ENCODE peak calls at places on chromosomes 7 and 10, in six cellular contexts. W, D, A, O, I and K are unnamed samples.

GRCh38 chr10:72007246-72007892 is 43.2 kb downstream of the CHST3 start:
- DNase-seq in W (no peak), D (no peak), A (no peak), O (peak; percentile 46), I (no peak), K (no peak)

GRCh38 chr10:10910634-10911033 is 107.0 kb upstream of the CELF2 start:
- DNase-seq in W (no peak), D (no peak), A (no peak), O (no peak), I (no peak), K (no peak)

GRCh38 chr10:31146496-31147219 is 115.0 kb upstream of the ZNF438 start:
- DNase-seq in W (no peak), D (no peak), A (peak; percentile 80), O (peak; percentile 88), I (no peak), K (peak; percentile 53)

GRCh38 chr7:38671901-38672559 is 40.9 kb upstream of the AMPH start:
- DNase-seq in W (no peak), D (no peak), A (no peak), O (no peak), I (no peak), K (no peak)

GRCh38 chr7:150982348-150982747 is 4.2 kb upstream of the KCNH2 start:
- DNase-seq in W (no peak), D (no peak), A (no peak), O (no peak), I (no peak), K (no peak)

GRCh38 chr10:131240691-131241090 is 70.8 kb downstream of the TCERG1L start:
- DNase-seq in W (no peak), D (no peak), A (no peak), O (no peak), I (no peak), K (no peak)

GRCh38 chr10:112913661-112914287 is 36.3 kb upstream of the TCF7L2 start:
- DNase-seq in W (no peak), D (no peak), A (no peak), O (no peak), I (no peak), K (no peak)

GRCh38 chr10:70685461-70685911 is 13.2 kb downstream of the ADAMTS14 start:
- DNase-seq in W (no peak), D (no peak), A (no peak), O (no peak), I (no peak), K (no peak)

GRCh38 chr7:22361320-22361719 is 4.4 kb upstream of the RAPGEF5 start:
- DNase-seq in W (no peak), D (no peak), A (no peak), O (no peak), I (no peak), K (no peak)

GRCh38 chr7:39510738-39511372 is 55.3 kb upstream of the YAE1 start:
- DNase-seq in W (no peak), D (no peak), A (no peak), O (no peak), I (no peak), K (no peak)

GRCh38 chr10:72875250-72876055 is 18.1 kb upstream of the OIT3 start:
- DNase-seq in W (no peak), D (peak; percentile 24), A (no peak), O (peak; percentile 52), I (peak; percentile 43), K (peak; percentile 66)

GRCh38 chr7:134845461-134845860 is 66.0 kb downstream of the CALD1 start:
- DNase-seq in W (no peak), D (no peak), A (no peak), O (no peak), I (no peak), K (no peak)

GRCh38 chr10:104314591-104315485 is 23.4 kb downstream of the ITPRIP start:
- DNase-seq in W (no peak), D (no peak), A (no peak), O (no peak), I (no peak), K (no peak)

GRCh38 chr10:5528989-5529701 is 4.4 kb downstream of the CALML3 start:
- DNase-seq in W (no peak), D (no peak), A (no peak), O (no peak), I (no peak), K (no peak)

DNA sequence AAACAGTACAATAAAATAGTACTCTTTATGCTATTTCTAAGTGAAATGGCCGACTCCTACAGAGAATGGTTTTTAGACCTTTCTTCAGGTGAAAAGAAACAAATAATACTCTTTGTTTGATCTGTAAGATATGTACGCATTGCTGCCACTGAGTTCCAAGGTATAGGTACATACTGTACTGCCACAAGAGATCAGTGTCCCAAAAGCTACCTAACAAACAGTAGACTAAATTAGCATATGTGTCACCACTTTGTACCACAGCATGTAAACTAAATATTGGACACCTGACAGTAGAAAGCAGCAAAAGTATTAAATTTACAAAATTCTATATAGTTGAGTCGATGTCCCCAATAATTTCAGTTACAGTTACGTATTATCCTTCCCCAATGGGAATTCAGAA is 14.4 kb downstream of the MTPN start:
- DNase-seq in W (no peak), D (no peak), A (no peak), O (no peak), I (no peak), K (no peak)
- H3K4me1 ChIP-seq in W (peaks cover 5% of the 10 kb centered on the region), D (peaks cover 3% of the 10 kb centered on the region), A (peaks cover 7% of the 10 kb centered on the region), O (peaks cover 67% of the 10 kb centered on the region), I (peaks cover 23% of the 10 kb centered on the region), K (no peaks in the 10 kb centered on the region)

GRCh38 chr7:106871793-106872571 is 6.9 kb downstream of the PIK3CG start:
- DNase-seq in W (no peak), D (no peak), A (no peak), O (no peak), I (no peak), K (peak; percentile 7)
- H3K4me1 ChIP-seq in W (peaks cover 21% of the 10 kb centered on the region), D (no peaks in the 10 kb centered on the region), A (no peaks in the 10 kb centered on the region), O (peaks cover 5% of the 10 kb centered on the region), I (peaks cover 22% of the 10 kb centered on the region), K (peaks cover 9% of the 10 kb centered on the region)

GRCh38 chr10:28552775-28553174 is 19.9 kb downstream of the WAC start:
- DNase-seq in W (no peak), D (no peak), A (no peak), O (no peak), I (no peak), K (no peak)

GRCh38 chr10:28551086-28551485 is 18.2 kb downstream of the WAC start:
- DNase-seq in W (no peak), D (no peak), A (no peak), O (no peak), I (peak; percentile 48), K (peak; percentile 62)

GRCh38 chr10:28545967-28546644 is 13.2 kb downstream of the WAC start:
- DNase-seq in W (no peak), D (no peak), A (no peak), O (no peak), I (no peak), K (no peak)

GRCh38 chr10:28544058-28544457 is 11.1 kb downstream of the WAC start:
- DNase-seq in W (no peak), D (no peak), A (no peak), O (no peak), I (no peak), K (no peak)

DNA sequence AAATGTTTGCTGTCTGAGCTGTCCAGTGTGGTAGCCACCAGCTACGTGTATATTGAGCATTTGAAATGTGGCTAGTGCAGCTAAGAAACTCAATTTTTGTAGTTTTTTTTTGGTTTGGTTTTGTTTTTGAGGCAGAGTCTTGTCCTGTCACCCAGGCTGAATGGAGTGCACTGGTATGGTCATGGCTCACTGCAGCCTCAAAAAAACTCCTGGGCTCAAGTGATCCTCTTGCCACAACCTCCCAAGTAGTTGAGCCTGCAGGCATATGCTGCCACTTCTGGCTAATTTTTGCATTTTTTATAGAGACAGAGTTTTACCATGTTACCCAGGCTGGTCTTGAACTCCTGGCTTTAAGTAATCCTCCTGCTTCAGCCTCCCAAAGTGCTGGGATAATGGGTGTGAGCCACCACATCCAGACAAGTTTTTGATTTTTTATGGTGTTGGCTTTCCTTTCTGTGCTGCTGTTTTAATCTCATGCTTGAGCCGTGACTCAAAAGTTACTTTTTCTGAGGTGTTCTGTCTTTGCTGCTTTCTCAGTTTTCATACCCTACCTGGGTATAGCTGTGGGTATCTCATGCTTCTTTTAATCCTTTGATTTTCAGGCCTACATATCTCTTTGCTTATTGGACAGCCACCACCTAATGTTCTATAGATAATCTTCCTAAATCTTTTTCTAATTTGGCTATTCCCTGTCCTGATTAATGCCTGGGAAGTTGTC is 16.0 kb downstream of the WAC start:
- DNase-seq in W (no peak), D (no peak), A (no peak), O (no peak), I (no peak), K (no peak)
- H3K4me1 ChIP-seq in W (peaks cover 19% of the 10 kb centered on the region), D (peaks cover 6% of the 10 kb centered on the region), A (no peaks in the 10 kb centered on the region), O (peaks cover 24% of the 10 kb centered on the region), I (peaks cover 35% of the 10 kb centered on the region), K (peaks cover 25% of the 10 kb centered on the region)

DNA sequence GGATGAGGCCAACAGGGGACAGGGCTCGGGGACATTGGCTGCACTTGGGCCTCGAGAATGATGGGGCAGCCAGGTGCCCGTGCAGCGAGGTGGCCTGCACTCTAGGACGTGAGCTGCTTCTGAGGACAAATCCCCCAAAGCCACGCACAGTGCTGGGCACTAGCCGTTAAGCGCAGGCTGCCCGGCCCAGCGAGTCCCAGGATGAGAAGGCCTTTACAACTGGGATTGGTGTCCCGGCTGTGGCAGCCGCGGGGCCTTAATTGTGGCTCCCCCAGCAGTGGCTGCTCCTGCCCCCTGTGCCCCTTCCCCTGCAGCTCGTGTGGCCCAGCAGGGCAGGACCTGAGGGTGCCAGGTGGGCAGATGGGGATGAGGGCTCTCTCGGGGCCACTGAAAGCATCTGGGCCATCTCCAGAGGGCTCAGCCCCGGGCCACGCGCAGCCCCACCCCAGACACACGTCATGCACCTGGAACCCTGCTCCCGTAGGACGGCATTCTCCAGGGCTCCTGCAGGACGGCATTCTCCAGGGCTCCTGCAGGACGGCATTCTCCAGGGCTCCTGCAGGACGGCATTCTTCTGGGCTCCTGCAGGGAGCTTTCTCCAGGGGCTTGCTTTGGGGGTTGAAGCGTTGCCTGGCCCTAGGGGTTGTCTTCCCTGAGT is 6.6 kb downstream of the PWWP2B start:
- DNase-seq in W (no peak), D (no peak), A (no peak), O (no peak), I (no peak), K (no peak)
- H3K4me1 ChIP-seq in W (peaks cover 9% of the 10 kb centered on the region), D (peaks cover 41% of the 10 kb centered on the region), A (no peaks in the 10 kb centered on the region), O (peaks cover 22% of the 10 kb centered on the region), I (peaks cover 13% of the 10 kb centered on the region), K (peaks cover 19% of the 10 kb centered on the region)

DNA sequence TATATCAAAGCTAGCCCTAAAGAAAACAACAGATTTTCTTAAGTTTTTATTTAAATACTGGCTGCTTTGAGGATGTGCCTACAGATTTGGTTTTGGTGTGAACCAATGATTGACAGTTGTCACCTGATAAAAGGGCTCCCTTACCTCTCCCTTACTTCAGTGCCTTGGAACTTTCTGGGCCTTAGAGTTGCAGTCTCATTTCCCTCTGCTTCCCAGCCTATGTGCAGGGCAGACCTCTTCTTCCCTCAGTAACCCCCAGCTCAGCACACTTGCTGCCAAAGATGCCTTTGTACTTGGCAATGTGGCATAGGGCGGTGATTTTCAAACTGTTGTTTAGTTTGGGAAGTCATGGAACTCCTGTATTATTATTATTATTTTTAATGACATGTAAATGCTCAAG is 54.1 kb downstream of the CCNY start:
- DNase-seq in W (no peak), D (no peak), A (no peak), O (no peak), I (no peak), K (no peak)
- H3K4me1 ChIP-seq in W (no peaks in the 10 kb centered on the region), D (no peaks in the 10 kb centered on the region), A (peaks cover 32% of the 10 kb centered on the region), O (peaks cover 20% of the 10 kb centered on the region), I (peaks cover 48% of the 10 kb centered on the region), K (peaks cover 40% of the 10 kb centered on the region)